ENCODE peak calls at places on chromosomes 13 and 19, in seven cellular contexts. O is PC-3; Z is NCI-H1930; G is ELR; B is tibial artery; R is posterior cingulate gyrus; X is activated CD4-positive, alpha-beta T cell treated with anti-CD3 and anti-CD28 coated beads for 36 hours. I is an unnamed sample.

GRCh38 chr19:43651758-43652545 is 12.3 kb upstream of the CADM4 start:
- DNase-seq in O (peak), Z (peak), G (peak), B (no peak), R (peak), X (peak), I (peak)

GRCh38 chr19:17579523-17580244 is 24.2 kb downstream of the COLGALT1 start:
- DNase-seq in O (peak), Z (no peak), G (peak), B (no peak), R (no peak), X (peak), I (peak)

GRCh38 chr13:113047587-113047986 is 58.0 kb upstream of the F7 start:
- DNase-seq in O (no peak), Z (no peak), G (no peak), B (no peak), R (no peak), X (no peak), I (no peak)

GRCh38 chr13:94214979-94215378 is 264.5 kb downstream of the DCT start:
- DNase-seq in O (no peak), Z (no peak), G (no peak), B (no peak), R (no peak), X (no peak), I (no peak)

GRCh38 chr13:50529154-50529882 is 314.2 kb downstream of the DLEU7 start:
- DNase-seq in O (peak), Z (no peak), G (no peak), B (peak), R (peak), X (peak), I (peak)

GRCh38 chr19:35513231-35513974 is at the start of gene DMKN:
- DNase-seq in O (peak), Z (no peak), G (peak), B (no peak), R (no peak), X (no peak), I (peak)

GRCh38 chr19:33797821-33798633 is 1.4 kb downstream of the KCTD15 start:
- DNase-seq in O (no peak), Z (no peak), G (peak), B (peak), R (no peak), X (peak), I (no peak)

GRCh38 chr19:4066682-4067395 is at the start of gene ZBTB7A:
- DNase-seq in O (peak), Z (peak), G (peak), B (peak), R (peak), X (peak), I (no peak)

GRCh38 chr13:27381601-27382000 is 42.8 kb upstream of the GTF3A start:
- DNase-seq in O (no peak), Z (no peak), G (no peak), B (no peak), R (no peak), X (no peak), I (no peak)

GRCh38 chr19:10593820-10594637 is 6.9 kb upstream of the AP1M2 start:
- DNase-seq in O (no peak), Z (no peak), G (no peak), B (peak), R (peak), X (no peak), I (no peak)

GRCh38 chr13:95643009-95643408 is 1.5 kb downstream of the DZIP1 start:
- DNase-seq in O (no peak), Z (no peak), G (peak), B (no peak), R (no peak), X (no peak), I (no peak)

GRCh38 chr13:107736149-107736548 is 479.2 kb downstream of the LIG4 start:
- DNase-seq in O (no peak), Z (no peak), G (no peak), B (no peak), R (no peak), X (no peak), I (no peak)

GRCh38 chr13:28059214-28059613 is 41.2 kb downstream of the FLT3 start:
- DNase-seq in O (peak), Z (no peak), G (peak), B (no peak), R (no peak), X (peak), I (peak)

GRCh38 chr13:99698010-99698815 is 196.9 kb downstream of the TM9SF2 start:
- DNase-seq in O (no peak), Z (no peak), G (no peak), B (no peak), R (no peak), X (no peak), I (no peak)

GRCh38 chr13:48731957-48732569 is 78.3 kb downstream of the CYSLTR2 start:
- DNase-seq in O (peak), Z (no peak), G (peak), B (no peak), R (no peak), X (peak), I (no peak)

GRCh38 chr19:42196011-42197001 is 21.2 kb downstream of the DEDD2 start:
- DNase-seq in O (no peak), Z (no peak), G (no peak), B (no peak), R (no peak), X (no peak), I (no peak)

GRCh38 chr13:45851171-45851889 is at the start of gene SIAH3:
- DNase-seq in O (no peak), Z (no peak), G (peak), B (no peak), R (peak), X (peak), I (no peak)

GRCh38 chr19:55441692-55442321 is 1.3 kb downstream of the SHISA7 start:
- DNase-seq in O (no peak), Z (no peak), G (no peak), B (no peak), R (no peak), X (peak), I (no peak)

GRCh38 chr19:10206226-10206873 is 11.6 kb upstream of the DNMT1 start:
- DNase-seq in O (peak), Z (no peak), G (peak), B (no peak), R (no peak), X (no peak), I (no peak)

GRCh38 chr13:110301606-110302131 is 5.3 kb downstream of the COL4A1 start:
- DNase-seq in O (no peak), Z (no peak), G (peak), B (no peak), R (no peak), X (no peak), I (no peak)

GRCh38 chr19:7600721-7601120 is 5.1 kb downstream of the CAMSAP3 start:
- DNase-seq in O (no peak), Z (no peak), G (no peak), B (no peak), R (no peak), X (no peak), I (no peak)

GRCh38 chr13:26440111-26440510 is 117.4 kb upstream of the WASF3 start:
- DNase-seq in O (no peak), Z (no peak), G (no peak), B (no peak), R (no peak), X (no peak), I (no peak)

GRCh38 chr13:108996430-108996829 is 367.0 kb downstream of the MYO16 start:
- DNase-seq in O (no peak), Z (no peak), G (no peak), B (no peak), R (no peak), X (no peak), I (no peak)

GRCh38 chr13:113646376-113646775 is 11.6 kb downstream of the ATP4B start:
- DNase-seq in O (no peak), Z (no peak), G (no peak), B (peak), R (peak), X (peak), I (no peak)

GRCh38 chr19:45613926-45614725 is 12.1 kb upstream of the GPR4 start:
- DNase-seq in O (peak), Z (no peak), G (peak), B (no peak), R (no peak), X (peak), I (peak)

GRCh38 chr13:31090921-31091624 is 70.6 kb downstream of the HSPH1 start:
- DNase-seq in O (no peak), Z (no peak), G (no peak), B (no peak), R (no peak), X (peak), I (no peak)

GRCh38 chr13:30869491-30869890 is 36.6 kb upstream of the MEDAG start:
- DNase-seq in O (no peak), Z (no peak), G (peak), B (peak), R (no peak), X (no peak), I (no peak)

GRCh38 chr13:102697929-102698648 is 3.2 kb upstream of the METTL21C start:
- DNase-seq in O (no peak), Z (no peak), G (no peak), B (no peak), R (no peak), X (no peak), I (no peak)

GRCh38 chr19:44580366-44580895 is 32.9 kb upstream of the IGSF23 start:
- DNase-seq in O (no peak), Z (no peak), G (no peak), B (no peak), R (no peak), X (no peak), I (no peak)

GRCh38 chr13:43058318-43058674 is 34.9 kb downstream of the DNAJC15 start:
- DNase-seq in O (peak), Z (no peak), G (peak), B (no peak), R (no peak), X (peak), I (peak)

GRCh38 chr19:6062274-6062673 is 48.0 kb downstream of the RFX2 start:
- DNase-seq in O (no peak), Z (no peak), G (no peak), B (peak), R (no peak), X (peak), I (no peak)

GRCh38 chr19:42596391-42597071 is 1.8 kb upstream of the CEACAM8 start:
- DNase-seq in O (peak), Z (peak), G (peak), B (no peak), R (no peak), X (peak), I (no peak)

GRCh38 chr19:42275103-42275502 is 6.1 kb downstream of the CIC start:
- DNase-seq in O (no peak), Z (no peak), G (no peak), B (peak), R (no peak), X (no peak), I (no peak)

GRCh38 chr13:108777421-108778420 is 148.3 kb downstream of the MYO16 start:
- DNase-seq in O (peak), Z (no peak), G (no peak), B (no peak), R (no peak), X (no peak), I (no peak)

GRCh38 chr13:67383358-67383757 is 153.2 kb upstream of the PCDH9 start:
- DNase-seq in O (no peak), Z (no peak), G (peak), B (no peak), R (no peak), X (no peak), I (no peak)

GRCh38 chr19:10601999-10602329 is 14.9 kb upstream of the AP1M2 start:
- DNase-seq in O (no peak), Z (no peak), G (no peak), B (no peak), R (no peak), X (no peak), I (no peak)

GRCh38 chr19:29680447-29680846 is 15.2 kb downstream of the PLEKHF1 start:
- DNase-seq in O (no peak), Z (no peak), G (peak), B (no peak), R (no peak), X (peak), I (no peak)

I was measured in RWPE1.